ENCODE peak calls at places on chromosomes 12 and 14, in ten cellular contexts. Q, V, D, B, W, G, R, S, N and H are unnamed samples.

GRCh38 chr12:58925111-58925732 is 4.9 kb upstream of the LRIG3 start:
- DNase-seq in Q (no peak), V (no peak), D (no peak), B (no peak), W (no peak), G (no peak), R (no peak), S (no peak), N (no peak), H (peak; percentile 24)

GRCh38 chr12:31368666-31369361 is 42.9 kb upstream of the SINHCAF start:
- DNase-seq in Q (no peak), V (peak; percentile 57), D (no peak), B (no peak), W (no peak), G (no peak), R (no peak), S (peak; percentile 45), N (no peak), H (no peak)

GRCh38 chr12:127343941-127344340 is 923.0 kb upstream of the TMEM132C start:
- DNase-seq in Q (no peak), V (no peak), D (no peak), B (no peak), W (no peak), G (no peak), R (peak; percentile 62), S (no peak), N (no peak), H (no peak)

GRCh38 chr12:3380200-3381020 is 110.6 kb upstream of the PRMT8 start:
- DNase-seq in Q (no peak), V (no peak), D (no peak), B (peak; percentile 50), W (no peak), G (no peak), R (peak; percentile 75), S (no peak), N (no peak), H (no peak)

GRCh38 chr14:57057803-57058202 is 210.9 kb downstream of the EXOC5 start:
- DNase-seq in Q (no peak), V (no peak), D (peak; percentile 75), B (no peak), W (no peak), G (no peak), R (no peak), S (no peak), N (no peak), H (no peak)

GRCh38 chr14:53151867-53152626 is 1.1 kb downstream of the DDHD1 start:
- DNase-seq in Q (peak; percentile 40), V (peak; percentile 55), D (peak; percentile 72), B (peak; percentile 64), W (peak; percentile 89), G (no peak), R (peak; percentile 93), S (peak; percentile 94), N (peak; percentile 56), H (peak; percentile 81)

GRCh38 chr14:28676481-28676880 is 90.1 kb upstream of the FOXG1 start:
- DNase-seq in Q (no peak), V (no peak), D (no peak), B (no peak), W (no peak), G (no peak), R (no peak), S (no peak), N (no peak), H (no peak)

GRCh38 chr14:101228949-101229541 is 325.5 kb upstream of the RTL1 start:
- DNase-seq in Q (no peak), V (no peak), D (peak; percentile 36), B (peak; percentile 54), W (peak; percentile 69), G (no peak), R (no peak), S (no peak), N (no peak), H (no peak)

GRCh38 chr12:103503546-103504480 is 8.0 kb upstream of the C12orf42 start:
- DNase-seq in Q (peak; percentile 25), V (peak; percentile 61), D (peak; percentile 65), B (no peak), W (no peak), G (no peak), R (no peak), S (peak; percentile 88), N (no peak), H (peak; percentile 42)

GRCh38 chr12:81147286-81147919 is 69.5 kb downstream of the ACSS3 start:
- DNase-seq in Q (no peak), V (no peak), D (no peak), B (no peak), W (no peak), G (no peak), R (no peak), S (no peak), N (no peak), H (no peak)

GRCh38 chr14:79781882-79782281 is 429.4 kb downstream of the DIO2 start:
- DNase-seq in Q (no peak), V (no peak), D (no peak), B (no peak), W (no peak), G (no peak), R (no peak), S (no peak), N (no peak), H (no peak)

GRCh38 chr12:57456145-57456700 is 1.1 kb downstream of the INHBE start:
- DNase-seq in Q (no peak), V (no peak), D (no peak), B (no peak), W (peak; percentile 53), G (no peak), R (no peak), S (peak; percentile 76), N (peak; percentile 25), H (peak; percentile 65)

GRCh38 chr12:57452937-57453509 is 2.1 kb upstream of the INHBE start:
- DNase-seq in Q (no peak), V (peak; percentile 82), D (peak; percentile 86), B (peak; percentile 85), W (peak; percentile 65), G (peak; percentile 75), R (no peak), S (peak; percentile 90), N (peak; percentile 69), H (peak; percentile 56)

GRCh38 chr12:57454213-57454565 is 918 bp upstream of the INHBE start:
- DNase-seq in Q (no peak), V (no peak), D (no peak), B (no peak), W (no peak), G (no peak), R (no peak), S (no peak), N (no peak), H (no peak)

GRCh38 chr12:57455374-57456144 is 452 bp downstream of the INHBE start:
- DNase-seq in Q (no peak), V (no peak), D (no peak), B (no peak), W (no peak), G (no peak), R (no peak), S (peak; percentile 68), N (no peak), H (no peak)

GRCh38 chr12:57454566-57455373 is at the start of gene INHBE:
- DNase-seq in Q (no peak), V (no peak), D (peak; percentile 95), B (no peak), W (no peak), G (no peak), R (no peak), S (peak; percentile 72), N (no peak), H (peak; percentile 37)
- TF ChIP-seq POLR2A in Q (no peak), V (no peak), D (peak; percentile 94), B (no peak), W (no peak), G (no peak), R (no peak), S (no peak), N (no peak), H (no peak)

DNA sequence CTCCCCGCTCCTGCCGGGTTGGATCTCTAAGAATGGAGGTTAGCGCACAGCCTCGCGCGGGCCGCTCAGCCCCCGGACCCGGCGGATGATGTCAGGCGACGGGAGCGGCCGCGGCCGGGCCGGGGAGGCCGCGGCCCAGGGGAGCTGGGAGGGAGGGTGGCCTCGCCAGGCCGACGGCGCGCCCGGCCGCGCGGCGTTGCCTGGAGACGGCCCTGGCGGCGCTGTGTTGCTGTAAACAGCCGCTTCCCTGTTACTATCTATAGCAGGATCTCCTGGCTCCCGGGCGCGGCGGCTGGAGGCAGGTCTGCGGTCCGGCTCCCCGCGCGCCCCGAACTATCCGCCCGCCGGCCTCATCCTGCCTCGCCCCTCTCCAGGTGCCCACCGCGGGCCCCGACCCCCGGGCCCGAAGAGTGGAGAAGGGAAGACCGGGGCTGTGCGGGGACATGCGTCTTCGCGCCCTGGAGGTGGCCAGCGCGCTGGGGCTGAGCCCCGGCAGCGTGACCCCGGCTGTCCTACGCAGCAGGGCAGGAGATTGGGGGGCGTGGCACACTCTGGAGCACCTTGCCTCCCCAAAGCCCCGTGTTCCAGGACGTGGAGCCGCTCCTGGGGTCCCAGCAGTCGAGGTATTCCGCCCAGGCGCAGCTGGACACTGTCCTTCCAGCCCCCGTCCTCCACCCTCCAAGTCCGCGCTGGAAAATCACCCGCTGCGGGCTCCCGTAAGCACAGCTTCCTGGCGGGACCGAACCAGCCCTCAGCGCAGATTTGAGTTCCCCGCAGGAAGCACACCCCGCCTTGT is 1.4 kb upstream of the FOS start:
- DNase-seq in Q (peak; percentile 51), V (peak; percentile 90), D (peak; percentile 94), B (peak; percentile 91), W (peak; percentile 85), G (peak; percentile 91), R (peak; percentile 96), S (peak; percentile 95), N (peak; percentile 90), H (peak; percentile 91)
- TF ChIP-seq POLR2A in Q (no peak), V (peak; percentile 48), D (peak; percentile 87), B (peak; percentile 78), W (no peak), G (peak; percentile 87), R (peak; percentile 93), S (no peak), N (peak; percentile 84), H (peak; percentile 61)

DNA sequence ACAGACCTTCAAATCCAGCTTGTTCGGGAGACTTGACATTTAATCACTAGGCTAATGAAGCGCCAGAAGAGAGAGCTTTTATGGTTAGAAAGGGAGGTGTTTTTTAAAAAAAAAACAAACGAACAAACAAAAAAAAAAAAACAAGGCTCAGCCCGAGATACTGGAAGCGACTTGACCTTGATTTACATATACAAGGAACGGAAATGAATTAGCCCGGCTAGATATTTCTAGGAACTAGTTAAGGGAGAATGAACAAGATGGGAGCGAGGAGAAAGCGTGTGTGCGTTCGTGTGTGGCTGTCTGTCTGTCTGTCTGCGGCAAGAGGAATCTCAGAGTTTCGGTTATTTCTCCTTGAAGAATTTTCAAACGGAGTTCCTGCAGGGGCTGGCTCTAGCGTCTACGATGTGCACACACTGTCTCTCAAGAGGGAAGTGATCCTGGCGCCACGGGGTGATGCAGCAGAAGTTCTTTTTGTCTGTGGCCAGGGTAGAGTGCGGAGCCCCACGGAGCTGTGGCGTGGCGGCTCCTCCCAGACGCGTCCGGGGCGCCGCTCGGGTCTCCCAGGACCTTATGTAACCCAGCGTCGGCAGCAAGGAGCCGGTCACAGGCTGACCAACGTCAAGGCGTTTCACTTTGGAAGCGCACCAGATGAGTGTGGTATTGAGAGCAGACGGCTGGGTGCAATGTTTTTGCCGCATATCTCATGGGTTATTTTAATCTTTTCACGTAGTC is 18.8 kb downstream of the SOCS2 start:
- DNase-seq in Q (peak; percentile 25), V (peak; percentile 70), D (peak; percentile 84), B (peak; percentile 76), W (peak; percentile 80), G (peak; percentile 64), R (peak; percentile 94), S (peak; percentile 91), N (peak; percentile 60), H (peak; percentile 71)
- TF ChIP-seq POLR2A in Q (no peak), V (no peak), D (peak; percentile 47), B (no peak), W (peak; percentile 51), G (no peak), R (peak; percentile 8), S (no peak), N (peak; percentile 32), H (peak; percentile 69)

GRCh38 chr14:21385170-21385904 is 1.5 kb upstream of the SUPT16H start:
- DNase-seq in Q (peak; percentile 12), V (no peak), D (no peak), B (no peak), W (no peak), G (no peak), R (no peak), S (no peak), N (no peak), H (no peak)
- TF ChIP-seq POLR2A in Q (no peak), V (no peak), D (no peak), B (no peak), W (no peak), G (no peak), R (no peak), S (no peak), N (no peak), H (no peak)